ENCODE peak calls at places on chromosomes 16 and 17, in ten cellular contexts. M is AG04450, W is ascending aorta, H is AG09309, E is neural progenitor cell, V is pancreas, F is mammary epithelial cell, G is ovary, U is coronary artery, C is transverse colon. D is an unnamed sample.

GRCh38 chr17:59680314-59680713 is 26.9 kb downstream of the PTRH2 start:
- DNase-seq in M (peak), W (no peak), H (no peak), E (no peak), V (no peak), F (no peak), G (no peak), U (no peak), C (no peak), D (no peak)

GRCh38 chr16:8928467-8928957 is 35.2 kb downstream of the USP7 start:
- DNase-seq in M (peak), W (no peak), H (no peak), E (no peak), V (no peak), F (no peak), G (peak), U (no peak), C (no peak), D (peak)

GRCh38 chr16:3292604-3293003 is 9.3 kb downstream of the ZNF263 start:
- DNase-seq in M (no peak), W (no peak), H (peak), E (no peak), V (no peak), F (no peak), G (no peak), U (no peak), C (no peak), D (no peak)

GRCh38 chr17:39808409-39808997 is 55.6 kb downstream of the IKZF3 start:
- DNase-seq in M (no peak), W (no peak), H (no peak), E (no peak), V (no peak), F (no peak), G (no peak), U (no peak), C (no peak), D (no peak)

GRCh38 chr17:81056352-81056751 is 21.4 kb downstream of the BAIAP2 start:
- DNase-seq in M (no peak), W (no peak), H (no peak), E (no peak), V (no peak), F (no peak), G (no peak), U (no peak), C (no peak), D (no peak)

GRCh38 chr17:1171953-1172352 is 7.8 kb downstream of the ABR start:
- DNase-seq in M (no peak), W (no peak), H (no peak), E (no peak), V (no peak), F (no peak), G (no peak), U (no peak), C (no peak), D (no peak)

GRCh38 chr16:3235856-3236669 is 1.1 kb upstream of the ZNF200 start:
- DNase-seq in M (no peak), W (peak), H (no peak), E (peak), V (no peak), F (peak), G (peak), U (no peak), C (peak), D (no peak)

GRCh38 chr17:8073627-8074485 is 13.7 kb downstream of the ALOX12B start:
- DNase-seq in M (no peak), W (peak), H (no peak), E (peak), V (peak), F (peak), G (peak), U (no peak), C (peak), D (no peak)

GRCh38 chr16:10031473-10031872 is 150.8 kb downstream of the GRIN2A start:
- DNase-seq in M (no peak), W (no peak), H (no peak), E (no peak), V (no peak), F (no peak), G (no peak), U (no peak), C (no peak), D (no peak)

GRCh38 chr16:10031955-10032354 is 150.3 kb downstream of the GRIN2A start:
- DNase-seq in M (no peak), W (no peak), H (no peak), E (no peak), V (no peak), F (no peak), G (no peak), U (no peak), C (no peak), D (no peak)

GRCh38 chr16:10037771-10038170 is 144.5 kb downstream of the GRIN2A start:
- DNase-seq in M (no peak), W (no peak), H (no peak), E (peak), V (no peak), F (no peak), G (no peak), U (no peak), C (no peak), D (no peak)

GRCh38 chr16:10036951-10037350 is 145.3 kb downstream of the GRIN2A start:
- DNase-seq in M (no peak), W (no peak), H (no peak), E (no peak), V (no peak), F (no peak), G (no peak), U (no peak), C (no peak), D (no peak)

GRCh38 chr16:10033561-10033960 is 148.7 kb downstream of the GRIN2A start:
- DNase-seq in M (no peak), W (no peak), H (no peak), E (no peak), V (no peak), F (no peak), G (no peak), U (no peak), C (no peak), D (no peak)
- H3K4me3 ChIP-seq in M (no peak), W (no peak), H (no peak), E (no peak), V (no peak), F (no peak), G (no peak), U (no peak), C (no peak), D (no peak)

GRCh38 chr16:57679768-57680167 is 11.7 kb downstream of the ADGRG3 start:
- DNase-seq in M (no peak), W (no peak), H (no peak), E (no peak), V (no peak), F (no peak), G (no peak), U (no peak), C (no peak), D (no peak)
- H3K4me3 ChIP-seq in M (no peak), W (no peak), H (no peak), E (no peak), V (no peak), F (no peak), G (no peak), U (no peak), C (no peak), D (no peak)

DNA sequence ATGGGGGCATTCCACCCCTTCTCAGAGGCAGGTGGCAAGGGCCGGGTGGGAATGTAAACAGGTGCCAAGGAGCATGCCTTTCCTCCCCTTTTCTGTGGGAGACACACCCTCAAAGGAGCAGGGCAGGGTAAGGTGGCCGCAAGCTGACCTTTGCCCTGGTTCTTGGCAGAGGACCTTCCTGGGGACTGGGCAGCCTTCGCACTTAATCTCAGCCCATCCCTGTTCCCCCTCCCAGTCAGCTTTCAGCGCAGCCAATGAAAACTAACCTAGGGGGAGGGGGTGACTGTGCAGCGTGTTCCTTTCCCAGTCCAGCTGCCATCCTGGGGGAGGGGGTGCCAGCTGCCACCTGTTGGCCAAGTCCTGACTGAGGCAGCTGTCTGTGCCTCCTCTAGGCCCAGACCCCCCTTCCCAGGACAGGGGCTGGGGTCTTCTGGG is 2.8 kb downstream of the TRAF4 start:
- DNase-seq in M (no peak), W (no peak), H (no peak), E (peak), V (peak), F (peak), G (no peak), U (no peak), C (peak), D (peak)
- H3K4me3 ChIP-seq in M (peak), W (no peak), H (no peak), E (peak), V (peak), F (peak), G (no peak), U (no peak), C (peak), D (peak)

DNA sequence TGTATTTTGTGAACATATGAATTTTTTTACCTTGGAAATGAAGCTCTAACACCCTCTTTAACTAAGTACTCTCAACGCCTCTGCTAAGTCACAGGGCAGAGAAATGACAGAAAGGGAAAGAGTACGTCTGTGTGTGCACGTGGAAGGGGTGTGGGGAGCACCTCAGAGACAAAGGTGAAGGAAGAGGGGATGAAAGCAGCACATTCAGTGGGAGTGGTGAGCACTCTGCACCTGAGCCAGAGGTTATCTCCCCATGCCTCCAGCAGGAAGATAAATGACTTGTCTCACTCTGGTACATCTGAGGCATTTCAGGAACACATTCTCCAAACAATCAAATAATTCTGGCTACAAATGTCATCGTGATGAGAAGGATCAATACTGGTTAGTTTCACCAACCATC is 15.0 kb downstream of the GNA13 start:
- DNase-seq in M (no peak), W (no peak), H (no peak), E (no peak), V (no peak), F (no peak), G (no peak), U (no peak), C (no peak), D (no peak)
- H3K4me3 ChIP-seq in M (no peak), W (no peak), H (no peak), E (no peak), V (no peak), F (no peak), G (no peak), U (no peak), C (no peak), D (no peak)

GRCh38 chr17:44926841-44927525 is 11.7 kb upstream of the GFAP start:
- DNase-seq in M (no peak), W (no peak), H (no peak), E (no peak), V (no peak), F (no peak), G (no peak), U (no peak), C (peak), D (no peak)

GRCh38 chr17:44924107-44924544 is 8.8 kb upstream of the GFAP start:
- DNase-seq in M (no peak), W (no peak), H (no peak), E (no peak), V (no peak), F (no peak), G (no peak), U (no peak), C (peak), D (no peak)

GRCh38 chr17:44928136-44928535 is 12.8 kb upstream of the GFAP start:
- DNase-seq in M (no peak), W (no peak), H (no peak), E (no peak), V (peak), F (no peak), G (no peak), U (no peak), C (peak), D (no peak)

GRCh38 chr17:44927696-44928095 is 12.4 kb upstream of the GFAP start:
- DNase-seq in M (no peak), W (no peak), H (no peak), E (no peak), V (peak), F (no peak), G (no peak), U (no peak), C (no peak), D (no peak)

DNA sequence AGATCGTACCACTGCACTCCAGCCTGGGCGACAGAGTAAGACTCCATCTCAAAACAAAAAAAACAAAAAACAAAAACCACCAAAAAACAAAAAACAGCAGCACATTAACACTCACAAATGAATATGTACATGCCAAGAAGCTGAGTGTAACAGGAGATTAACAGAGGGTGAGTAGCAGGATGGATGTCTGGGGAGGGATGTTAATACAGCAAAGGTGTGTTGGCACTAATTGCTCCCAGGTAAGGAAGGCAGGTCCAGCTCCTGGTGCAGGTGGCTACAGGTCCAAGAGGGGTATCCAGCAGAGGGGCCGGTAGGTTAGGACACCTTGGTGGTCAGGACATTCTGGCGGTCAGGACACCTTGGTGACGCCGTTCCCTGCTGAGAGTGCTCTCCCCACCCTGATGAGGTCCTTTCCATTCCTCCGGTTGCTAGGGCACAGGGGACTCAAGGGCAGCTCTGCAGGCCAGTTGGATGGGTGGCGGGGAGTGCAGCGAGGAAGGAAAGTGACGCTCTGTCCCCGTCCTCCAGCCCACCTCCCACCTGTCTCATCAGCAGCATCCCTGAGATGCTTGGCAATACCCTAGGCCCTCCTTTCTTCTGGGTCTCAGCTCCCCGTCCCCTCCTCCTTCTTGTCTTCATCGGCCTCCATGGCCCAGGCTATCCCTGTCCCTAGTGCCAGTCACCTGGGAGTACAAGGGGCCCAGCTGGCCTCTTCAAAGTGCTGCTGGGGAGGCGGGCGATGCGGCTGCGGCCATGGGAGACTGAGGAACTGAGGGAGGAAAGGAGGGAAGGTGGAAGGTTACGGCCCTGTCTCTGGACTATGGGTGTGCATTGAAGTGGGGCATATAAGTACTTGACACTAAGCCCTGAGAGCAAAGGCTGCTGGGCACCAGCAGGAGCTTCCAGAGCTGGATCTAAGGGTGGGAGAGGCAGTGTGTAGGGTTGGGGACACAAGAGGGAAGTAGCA is 10.7 kb upstream of the GFAP start:
- DNase-seq in M (no peak), W (no peak), H (no peak), E (no peak), V (no peak), F (no peak), G (no peak), U (no peak), C (no peak), D (no peak)
- H3K4me3 ChIP-seq in M (no peak), W (no peak), H (no peak), E (no peak), V (no peak), F (no peak), G (no peak), U (no peak), C (no peak), D (no peak)

GRCh38 chr16:1163567-1164055 is 10.7 kb downstream of the CACNA1H start:
- DNase-seq in M (no peak), W (no peak), H (no peak), E (no peak), V (no peak), F (no peak), G (no peak), U (no peak), C (no peak), D (no peak)
- H3K4me3 ChIP-seq in M (no peak), W (no peak), H (no peak), E (no peak), V (no peak), F (no peak), G (no peak), U (no peak), C (no peak), D (no peak)

GRCh38 chr17:46817901-46818209 is 637 bp downstream of the WNT3 start:
- DNase-seq in M (no peak), W (no peak), H (no peak), E (no peak), V (no peak), F (no peak), G (no peak), U (no peak), C (no peak), D (no peak)
- H3K4me3 ChIP-seq in M (no peak), W (no peak), H (no peak), E (no peak), V (no peak), F (no peak), G (no peak), U (no peak), C (no peak), D (no peak)

GRCh38 chr16:86732621-86733297 is 154.4 kb downstream of the FOXL1 start:
- DNase-seq in M (no peak), W (no peak), H (no peak), E (peak), V (no peak), F (no peak), G (no peak), U (no peak), C (no peak), D (no peak)

GRCh38 chr16:86727131-86727530 is 148.8 kb downstream of the FOXL1 start:
- DNase-seq in M (no peak), W (no peak), H (no peak), E (no peak), V (no peak), F (no peak), G (no peak), U (no peak), C (no peak), D (no peak)

GRCh38 chr16:86730597-86730996 is 152.2 kb downstream of the FOXL1 start:
- DNase-seq in M (no peak), W (no peak), H (no peak), E (no peak), V (no peak), F (no peak), G (no peak), U (no peak), C (no peak), D (no peak)

GRCh38 chr16:86733526-86734254 is 155.3 kb downstream of the FOXL1 start:
- DNase-seq in M (no peak), W (no peak), H (no peak), E (peak), V (no peak), F (no peak), G (no peak), U (no peak), C (no peak), D (no peak)

DNA sequence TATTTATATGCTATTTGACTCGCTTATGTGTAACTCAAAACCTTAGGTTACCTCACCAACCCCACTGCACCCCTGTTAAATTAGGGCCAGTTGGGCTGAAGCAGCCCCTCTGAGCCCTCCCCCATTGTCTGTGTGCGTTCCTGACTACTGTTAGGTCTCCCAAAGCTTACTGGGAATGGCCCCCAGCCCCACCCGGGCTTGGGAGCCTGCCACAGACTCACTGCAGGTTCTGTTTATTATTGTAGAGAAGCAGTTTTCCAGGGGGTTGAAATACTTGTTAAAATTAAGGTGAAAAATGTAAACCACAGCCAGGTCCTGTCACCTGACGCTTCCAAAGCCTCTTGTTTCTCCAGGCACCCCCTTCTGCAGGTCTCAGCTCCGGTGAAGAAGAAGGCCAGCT is 151.7 kb downstream of the FOXL1 start:
- DNase-seq in M (no peak), W (no peak), H (no peak), E (no peak), V (no peak), F (no peak), G (no peak), U (no peak), C (no peak), D (no peak)
- H3K4me3 ChIP-seq in M (no peak), W (no peak), H (no peak), E (no peak), V (no peak), F (no peak), G (no peak), U (no peak), C (no peak), D (no peak)